ENCODE peak calls at places on chromosomes 13 and 19, in six cellular contexts. One of them, this sample, is unnamed.

GRCh38 chr13:97366172-97366688 is 67.7 kb upstream of the RAP2A start:
- DNase-seq in endodermal cell: no peak
- DNase-seq in Peyer's patch: no peak
- DNase-seq in natural killer cell treated with Interleukin-12 subunit alpha and Interleukin-12 subunit beta and Interleukin-15 and Interleukin-18, amount 100 ng/mL, for 72 hours: no peak
- DNase-seq in RWPE1: no peak
- DNase-seq in left colon: no peak
- DNase-seq in this sample: no peak

GRCh38 chr19:30254789-30255188 is 117.4 kb upstream of the ZNF536 start:
- DNase-seq in endodermal cell: no peak
- DNase-seq in Peyer's patch: no peak
- DNase-seq in natural killer cell treated with Interleukin-12 subunit alpha and Interleukin-12 subunit beta and Interleukin-15 and Interleukin-18, amount 100 ng/mL, for 72 hours: no peak
- DNase-seq in RWPE1: no peak
- DNase-seq in left colon: no peak
- DNase-seq in this sample: no peak

GRCh38 chr13:109744512-109745051 is 41.8 kb downstream of the IRS2 start:
- DNase-seq in endodermal cell: peak; percentile 38
- DNase-seq in Peyer's patch: peak; percentile 53
- DNase-seq in natural killer cell treated with Interleukin-12 subunit alpha and Interleukin-12 subunit beta and Interleukin-15 and Interleukin-18, amount 100 ng/mL, for 72 hours: no peak
- DNase-seq in RWPE1: no peak
- DNase-seq in left colon: peak; percentile 78
- DNase-seq in this sample: peak; percentile 69

GRCh38 chr13:25977216-25977615 is 74.6 kb downstream of the SHISA2 start:
- DNase-seq in endodermal cell: peak; percentile 93
- DNase-seq in Peyer's patch: no peak
- DNase-seq in natural killer cell treated with Interleukin-12 subunit alpha and Interleukin-12 subunit beta and Interleukin-15 and Interleukin-18, amount 100 ng/mL, for 72 hours: no peak
- DNase-seq in RWPE1: no peak
- DNase-seq in left colon: no peak
- DNase-seq in this sample: no peak

GRCh38 chr13:48731957-48732569 is 78.3 kb downstream of the CYSLTR2 start:
- DNase-seq in endodermal cell: peak; percentile 89
- DNase-seq in Peyer's patch: peak; percentile 62
- DNase-seq in natural killer cell treated with Interleukin-12 subunit alpha and Interleukin-12 subunit beta and Interleukin-15 and Interleukin-18, amount 100 ng/mL, for 72 hours: peak; percentile 72
- DNase-seq in RWPE1: no peak
- DNase-seq in left colon: peak; percentile 70
- DNase-seq in this sample: no peak

GRCh38 chr19:33406521-33407139 is 33.1 kb downstream of the CEBPG start:
- DNase-seq in endodermal cell: peak; percentile 97
- DNase-seq in Peyer's patch: peak; percentile 86
- DNase-seq in natural killer cell treated with Interleukin-12 subunit alpha and Interleukin-12 subunit beta and Interleukin-15 and Interleukin-18, amount 100 ng/mL, for 72 hours: no peak
- DNase-seq in RWPE1: peak; percentile 66
- DNase-seq in left colon: peak; percentile 82
- DNase-seq in this sample: peak; percentile 57

GRCh38 chr13:93066187-93066586 is 160.4 kb upstream of the GPC6 start:
- DNase-seq in endodermal cell: no peak
- DNase-seq in Peyer's patch: no peak
- DNase-seq in natural killer cell treated with Interleukin-12 subunit alpha and Interleukin-12 subunit beta and Interleukin-15 and Interleukin-18, amount 100 ng/mL, for 72 hours: no peak
- DNase-seq in RWPE1: no peak
- DNase-seq in left colon: no peak
- DNase-seq in this sample: no peak

GRCh38 chr19:934865-935422 is 9.1 kb downstream of the ARID3A start:
- DNase-seq in endodermal cell: no peak
- DNase-seq in Peyer's patch: peak; percentile 80
- DNase-seq in natural killer cell treated with Interleukin-12 subunit alpha and Interleukin-12 subunit beta and Interleukin-15 and Interleukin-18, amount 100 ng/mL, for 72 hours: no peak
- DNase-seq in RWPE1: no peak
- DNase-seq in left colon: peak; percentile 88
- DNase-seq in this sample: peak; percentile 94

GRCh38 chr19:6616011-6616410 is 25.1 kb upstream of the CD70 start:
- DNase-seq in endodermal cell: no peak
- DNase-seq in Peyer's patch: no peak
- DNase-seq in natural killer cell treated with Interleukin-12 subunit alpha and Interleukin-12 subunit beta and Interleukin-15 and Interleukin-18, amount 100 ng/mL, for 72 hours: no peak
- DNase-seq in RWPE1: peak; percentile 79
- DNase-seq in left colon: no peak
- DNase-seq in this sample: no peak

GRCh38 chr13:24684600-24684998 is 4.4 kb downstream of the ATP12A start:
- DNase-seq in endodermal cell: peak; percentile 61
- DNase-seq in Peyer's patch: peak; percentile 35
- DNase-seq in natural killer cell treated with Interleukin-12 subunit alpha and Interleukin-12 subunit beta and Interleukin-15 and Interleukin-18, amount 100 ng/mL, for 72 hours: peak; percentile 67
- DNase-seq in RWPE1: no peak
- DNase-seq in left colon: no peak
- DNase-seq in this sample: no peak

GRCh38 chr19:45404557-45405434 is at the start of gene PPP1R13L:
- DNase-seq in endodermal cell: peak; percentile 97
- DNase-seq in Peyer's patch: peak; percentile 93
- DNase-seq in natural killer cell treated with Interleukin-12 subunit alpha and Interleukin-12 subunit beta and Interleukin-15 and Interleukin-18, amount 100 ng/mL, for 72 hours: no peak
- DNase-seq in RWPE1: peak; percentile 95
- DNase-seq in left colon: peak; percentile 92
- DNase-seq in this sample: peak; percentile 96

GRCh38 chr13:23321534-23322241 is 111.8 kb downstream of the SACS start:
- DNase-seq in endodermal cell: no peak
- DNase-seq in Peyer's patch: peak; percentile 48
- DNase-seq in natural killer cell treated with Interleukin-12 subunit alpha and Interleukin-12 subunit beta and Interleukin-15 and Interleukin-18, amount 100 ng/mL, for 72 hours: peak; percentile 72
- DNase-seq in RWPE1: peak; percentile 79
- DNase-seq in left colon: peak; percentile 11
- DNase-seq in this sample: no peak

GRCh38 chr13:35469781-35470380 is 6.6 kb downstream of the MAB21L1 start:
- DNase-seq in endodermal cell: no peak
- DNase-seq in Peyer's patch: no peak
- DNase-seq in natural killer cell treated with Interleukin-12 subunit alpha and Interleukin-12 subunit beta and Interleukin-15 and Interleukin-18, amount 100 ng/mL, for 72 hours: no peak
- DNase-seq in RWPE1: no peak
- DNase-seq in left colon: no peak
- DNase-seq in this sample: no peak

GRCh38 chr13:47215741-47216140 is 318.9 kb upstream of the HTR2A start:
- DNase-seq in endodermal cell: peak; percentile 55
- DNase-seq in Peyer's patch: no peak
- DNase-seq in natural killer cell treated with Interleukin-12 subunit alpha and Interleukin-12 subunit beta and Interleukin-15 and Interleukin-18, amount 100 ng/mL, for 72 hours: no peak
- DNase-seq in RWPE1: peak; percentile 84
- DNase-seq in left colon: no peak
- DNase-seq in this sample: no peak